ENCODE peak calls at places on chromosomes 12 and 14, in five cellular contexts. X is HepG2, A is neural crest cell, E is right atrium auricular region, P is uterus. N is an unnamed sample.

GRCh38 chr12:42761601-42762350 is 172.2 kb upstream of the PRICKLE1 start:
- DNase-seq in P (no peak), A (no peak), E (no peak), X (no peak), N (no peak)

GRCh38 chr14:83940253-83940652 is 1589.7 kb upstream of the FLRT2 start:
- DNase-seq in X (no peak), A (no peak), E (no peak), P (no peak), N (no peak)

GRCh38 chr12:28145211-28145610 is 45.0 kb upstream of the CCDC91 start:
- DNase-seq in P (no peak), E (no peak), X (no peak), A (no peak), N (no peak)

GRCh38 chr12:50243507-50243906 is 39.8 kb downstream of the LIMA1 start:
- DNase-seq in P (no peak), A (no peak), X (no peak), E (no peak), N (no peak)

GRCh38 chr14:67239582-67239981 is 1.7 kb upstream of the PALS1 start:
- DNase-seq in X (no peak), P (no peak), A (no peak), E (no peak), N (no peak)

GRCh38 chr14:31326111-31326510 is 94.2 kb downstream of the HEATR5A start:
- DNase-seq in E (no peak), X (peak), A (no peak), P (no peak), N (no peak)

GRCh38 chr12:3214508-3215365 is 137.6 kb downstream of the TSPAN9 start:
- DNase-seq in A (no peak), P (no peak), E (no peak), X (no peak), N (no peak)

GRCh38 chr12:79725987-79726386 is 35.2 kb upstream of the PAWR start:
- DNase-seq in X (no peak), E (no peak), A (no peak), P (no peak), N (no peak)

GRCh38 chr14:103819503-103820307 is 27.7 kb downstream of the PPP1R13B start:
- DNase-seq in A (no peak), E (no peak), P (peak), X (peak), N (no peak)

GRCh38 chr12:124771462-124772361 is 92.0 kb downstream of the SCARB1 start:
- DNase-seq in X (peak), E (peak), A (peak), P (peak), N (peak)
- TF ChIP-seq CTCF in X (peak), E (peak), A (peak), P (peak), N (peak)

GRCh38 chr12:45186762-45187161 is 29.1 kb upstream of the ANO6 start:
- DNase-seq in X (no peak), A (no peak), P (no peak), E (no peak), N (no peak)

GRCh38 chr12:45178771-45179170 is 37.1 kb upstream of the ANO6 start:
- DNase-seq in P (no peak), X (no peak), A (no peak), E (no peak), N (no peak)

GRCh38 chr12:45182511-45182910 is 33.4 kb upstream of the ANO6 start:
- DNase-seq in E (no peak), A (no peak), P (no peak), X (no peak), N (no peak)

GRCh38 chr12:45184145-45184958 is 31.5 kb upstream of the ANO6 start:
- DNase-seq in P (no peak), A (no peak), E (no peak), X (no peak), N (no peak)

DNA sequence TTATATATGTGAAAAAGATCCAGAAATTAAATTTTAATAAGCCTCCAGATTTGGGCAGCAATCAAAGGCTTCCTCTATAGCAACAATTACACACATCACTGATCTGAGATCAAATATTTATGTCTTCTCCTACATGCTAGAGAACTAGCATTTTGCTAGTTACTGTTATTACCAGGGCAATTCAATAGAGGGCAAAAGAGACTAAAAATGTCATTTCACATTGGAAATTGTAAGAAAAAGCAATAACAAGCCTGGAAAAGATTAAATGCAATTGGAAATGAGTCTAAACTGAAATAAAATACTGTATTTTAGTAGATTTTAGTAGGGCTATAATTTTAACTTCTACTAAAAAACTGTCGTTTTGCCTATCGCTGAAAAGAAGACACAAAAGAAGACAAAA is 32.6 kb upstream of the ANO6 start:
- DNase-seq in E (no peak), P (no peak), A (no peak), X (peak), N (no peak)
- TF ChIP-seq CTCF in E (no peak), P (peak), A (peak), X (peak), N (peak)

DNA sequence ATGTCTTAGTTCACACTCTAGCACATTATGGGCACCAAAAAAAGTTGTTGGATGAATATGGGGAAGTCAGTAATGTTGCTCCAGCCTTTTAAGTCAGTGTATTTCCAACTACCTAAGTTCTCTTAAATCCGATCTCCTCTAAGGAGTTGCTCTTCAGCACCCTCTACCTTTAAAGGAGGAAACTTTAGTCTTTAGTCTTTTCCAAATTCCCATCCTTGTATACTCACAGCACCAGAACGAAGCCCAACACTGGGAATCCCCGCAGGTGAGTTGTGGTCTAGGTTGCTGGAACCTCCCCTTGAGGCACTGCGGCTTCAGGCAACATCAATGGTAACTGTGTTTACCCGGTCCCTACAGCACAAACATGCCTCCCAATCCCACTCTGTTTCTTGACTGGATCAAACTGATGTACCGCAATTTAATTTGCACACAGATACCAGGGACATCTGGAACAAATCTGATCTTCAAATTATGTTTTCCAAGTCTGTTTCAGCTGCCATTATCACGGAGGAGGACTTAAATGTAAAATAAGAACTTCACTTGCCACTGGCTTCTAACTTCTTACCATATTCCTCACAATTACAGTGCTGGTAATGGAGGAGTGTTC is 179.0 kb downstream of the FOXN3 start:
- DNase-seq in A (no peak), P (no peak), E (no peak), X (no peak), N (no peak)
- TF ChIP-seq CTCF in A (peak), P (no peak), E (no peak), X (no peak), N (peak)

GRCh38 chr12:131449027-131449426 is 261.9 kb upstream of the SFSWAP start:
- DNase-seq in P (no peak), A (no peak), X (no peak), E (no peak), N (no peak)

GRCh38 chr12:131455581-131456110 is 255.2 kb upstream of the SFSWAP start:
- DNase-seq in E (no peak), P (no peak), X (no peak), A (no peak), N (peak)

GRCh38 chr12:131454418-131455217 is 256.3 kb upstream of the SFSWAP start:
- DNase-seq in P (no peak), E (no peak), X (peak), A (peak), N (peak)

GRCh38 chr12:131455218-131455506 is 255.7 kb upstream of the SFSWAP start:
- DNase-seq in A (no peak), E (no peak), X (no peak), P (no peak), N (peak)

GRCh38 chr12:131452444-131452860 is 258.4 kb upstream of the SFSWAP start:
- DNase-seq in E (no peak), X (peak), P (no peak), A (peak), N (peak)
- TF ChIP-seq CTCF in E (no peak), X (peak), P (no peak), A (peak), N (no peak)

GRCh38 chr14:93163570-93163969 is 21.1 kb downstream of the MOAP1 start:
- DNase-seq in E (no peak), A (no peak), P (no peak), X (no peak), N (no peak)
- TF ChIP-seq CTCF in E (no peak), A (no peak), P (no peak), X (peak), N (no peak)

GRCh38 chr14:22059201-22059600 is 385.6 kb upstream of the OR4E1 start:
- DNase-seq in A (no peak), P (no peak), X (no peak), E (no peak), N (no peak)
- TF ChIP-seq CTCF in A (no peak), P (no peak), X (no peak), E (no peak), N (no peak)